ENCODE peak calls at places on chromosome 20, in seven cellular contexts. B is mucosa of descending colon, C is cerebellar cortex, Q is HS-5, G is fibroblast of gingiva, U is lung microvascular endothelial cell, M is dermis microvascular lymphatic vessel endothelial cell. T is an unnamed sample.

GRCh38 chr20:1312308-1312707 is 16.6 kb downstream of the SDCBP2 start:
- DNase-seq in B (peak), C (no peak), Q (no peak), G (no peak), U (no peak), M (no peak), T (no peak)

GRCh38 chr20:50379049-50379990 is 130.9 kb upstream of the PTPN1 start:
- DNase-seq in B (peak), C (peak), Q (peak), G (peak), U (peak), M (peak), T (no peak)

GRCh38 chr20:33202451-33202850 is 14.7 kb upstream of the BPIFA3 start:
- DNase-seq in B (no peak), C (peak), Q (no peak), G (no peak), U (no peak), M (no peak), T (no peak)

GRCh38 chr20:63215101-63216040 is 560 bp downstream of the YTHDF1 start:
- DNase-seq in B (peak), C (peak), Q (no peak), G (peak), U (peak), M (peak), T (peak)

GRCh38 chr20:58841539-58842264 is 9.0 kb downstream of the GNAS-AS1 start:
- DNase-seq in B (no peak), C (no peak), Q (no peak), G (no peak), U (no peak), M (no peak), T (peak)

GRCh38 chr20:16030253-16030652 is 543.0 kb downstream of the KIF16B start:
- DNase-seq in B (no peak), C (no peak), Q (no peak), G (no peak), U (no peak), M (no peak), T (no peak)

GRCh38 chr20:18272451-18272850 is 15.9 kb upstream of the ZNF133 start:
- DNase-seq in B (no peak), C (no peak), Q (no peak), G (peak), U (no peak), M (no peak), T (no peak)

GRCh38 chr20:9287826-9288225 is 218.9 kb downstream of the PLCB4 start:
- DNase-seq in B (peak), C (peak), Q (no peak), G (no peak), U (no peak), M (no peak), T (no peak)

GRCh38 chr20:63175031-63175895 is 40.7 kb downstream of the YTHDF1 start:
- DNase-seq in B (no peak), C (no peak), Q (no peak), G (no peak), U (no peak), M (no peak), T (peak)

GRCh38 chr20:21450572-21450971 is 53.2 kb upstream of the NKX2-4 start:
- DNase-seq in B (no peak), C (no peak), Q (no peak), G (no peak), U (no peak), M (no peak), T (no peak)

GRCh38 chr20:63625771-63626423 is 1.0 kb downstream of the GMEB2 start:
- DNase-seq in B (peak), C (no peak), Q (no peak), G (peak), U (peak), M (no peak), T (peak)

GRCh38 chr20:55953201-55953600 is 52.1 kb downstream of the CBLN4 start:
- DNase-seq in B (no peak), C (no peak), Q (no peak), G (no peak), U (no peak), M (no peak), T (no peak)

GRCh38 chr20:19830351-19830750 is 72.3 kb downstream of the RIN2 start:
- DNase-seq in B (no peak), C (no peak), Q (no peak), G (no peak), U (peak), M (peak), T (no peak)

GRCh38 chr20:51184289-51184688 is 161.4 kb upstream of the KCNG1 start:
- DNase-seq in B (no peak), C (no peak), Q (peak), G (no peak), U (no peak), M (no peak), T (no peak)

GRCh38 chr20:10309326-10309725 is 90.7 kb downstream of the SNAP25 start:
- DNase-seq in B (no peak), C (no peak), Q (peak), G (peak), U (peak), M (no peak), T (no peak)

GRCh38 chr20:45100563-45101245 is at the start of gene KCNS1:
- DNase-seq in B (peak), C (no peak), Q (no peak), G (no peak), U (no peak), M (no peak), T (peak)

GRCh38 chr20:48094196-48094749 is 309.0 kb upstream of the SULF2 start:
- DNase-seq in B (no peak), C (no peak), Q (no peak), G (no peak), U (no peak), M (no peak), T (no peak)

GRCh38 chr20:34083137-34083536 is 28.9 kb downstream of the EIF2S2 start:
- DNase-seq in B (peak), C (peak), Q (peak), G (peak), U (peak), M (no peak), T (no peak)

GRCh38 chr20:4476903-4477302 is 244.8 kb upstream of the PRND start:
- DNase-seq in B (no peak), C (no peak), Q (no peak), G (peak), U (no peak), M (no peak), T (no peak)

GRCh38 chr20:49595811-49596545 is 28.0 kb upstream of the PTGIS start:
- DNase-seq in B (no peak), C (no peak), Q (no peak), G (peak), U (no peak), M (no peak), T (no peak)

GRCh38 chr20:31862157-31862470 is 8.2 kb downstream of the DUSP15 start:
- DNase-seq in B (no peak), C (no peak), Q (no peak), G (no peak), U (no peak), M (no peak), T (no peak)

GRCh38 chr20:37355252-37356180 is 9.6 kb downstream of the SRC start:
- DNase-seq in B (no peak), C (no peak), Q (no peak), G (no peak), U (no peak), M (no peak), T (peak)

GRCh38 chr20:17951323-17951722 is 17.3 kb downstream of the SNX5 start:
- DNase-seq in B (no peak), C (no peak), Q (no peak), G (no peak), U (no peak), M (no peak), T (no peak)

GRCh38 chr20:21396045-21396893 is 1.1 kb downstream of the NKX2-4 start:
- DNase-seq in B (peak), C (no peak), Q (no peak), G (no peak), U (no peak), M (no peak), T (peak)

GRCh38 chr20:47857142-47857993 is 72.1 kb upstream of the SULF2 start:
- DNase-seq in B (no peak), C (peak), Q (no peak), G (no peak), U (no peak), M (no peak), T (peak)

GRCh38 chr20:17562804-17563305 is 7.0 kb upstream of the DSTN start:
- DNase-seq in B (no peak), C (no peak), Q (no peak), G (peak), U (no peak), M (no peak), T (no peak)

GRCh38 chr20:2102585-2103453 is 1.2 kb downstream of the STK35 start:
- DNase-seq in B (peak), C (peak), Q (no peak), G (peak), U (peak), M (peak), T (peak)

GRCh38 chr20:18694071-18694470 is 106.2 kb downstream of the DTD1 start:
- DNase-seq in B (no peak), C (peak), Q (no peak), G (no peak), U (no peak), M (no peak), T (no peak)

GRCh38 chr20:58603656-58604184 is 47.4 kb upstream of the STX16 start:
- DNase-seq in B (no peak), C (no peak), Q (no peak), G (no peak), U (no peak), M (no peak), T (no peak)

GRCh38 chr20:40634891-40635290 is 54.1 kb downstream of the MAFB start:
- DNase-seq in B (no peak), C (no peak), Q (no peak), G (no peak), U (no peak), M (no peak), T (no peak)

GRCh38 chr20:31708839-31709534 is 13.7 kb downstream of the BCL2L1 start:
- DNase-seq in B (no peak), C (no peak), Q (no peak), G (no peak), U (no peak), M (no peak), T (no peak)

GRCh38 chr20:58634818-58635665 is 16.0 kb upstream of the STX16 start:
- DNase-seq in B (no peak), C (no peak), Q (no peak), G (no peak), U (no peak), M (no peak), T (no peak)

GRCh38 chr20:17867546-17867945 is 101.0 kb downstream of the SNX5 start:
- DNase-seq in B (no peak), C (no peak), Q (no peak), G (no peak), U (no peak), M (no peak), T (no peak)